ENCODE peak calls at places on chromosomes 11 and 22, in four cellular contexts. One of them, this sample, is unnamed.

GRCh38 chr11:26946209-26946828 is 47.6 kb upstream of the FIBIN start:
- DNase-seq in IMR-90: peak
- DNase-seq in right lobe of liver: no peak
- DNase-seq in lower leg skin: no peak
- DNase-seq in this sample: no peak

GRCh38 chr11:907668-908067 is 2.9 kb downstream of the CHID1 start:
- DNase-seq in IMR-90: no peak
- DNase-seq in lower leg skin: no peak
- DNase-seq in right lobe of liver: no peak
- DNase-seq in this sample: no peak

GRCh38 chr22:23478175-23478574 is 101.9 kb downstream of the IGLL1 start:
- DNase-seq in right lobe of liver: no peak
- DNase-seq in IMR-90: no peak
- DNase-seq in lower leg skin: no peak
- DNase-seq in this sample: no peak

GRCh38 chr11:113874920-113875413 is 405 bp downstream of the USP28 start:
- DNase-seq in right lobe of liver: no peak
- DNase-seq in IMR-90: peak
- DNase-seq in lower leg skin: no peak
- DNase-seq in this sample: no peak

GRCh38 chr11:12743834-12744449 is 69.7 kb downstream of the TEAD1 start:
- DNase-seq in lower leg skin: no peak
- DNase-seq in IMR-90: no peak
- DNase-seq in right lobe of liver: no peak
- DNase-seq in this sample: no peak

GRCh38 chr11:134164490-134165370 is 59.0 kb downstream of the NCAPD3 start:
- DNase-seq in lower leg skin: no peak
- DNase-seq in IMR-90: no peak
- DNase-seq in right lobe of liver: no peak
- DNase-seq in this sample: no peak

GRCh38 chr11:58654079-58654907 is 31.8 kb downstream of the CNTF start:
- DNase-seq in lower leg skin: peak
- DNase-seq in right lobe of liver: peak
- DNase-seq in IMR-90: peak
- DNase-seq in this sample: peak

GRCh38 chr22:48819232-48819631 is 1008.4 kb downstream of the BRD1 start:
- DNase-seq in IMR-90: no peak
- DNase-seq in lower leg skin: peak
- DNase-seq in right lobe of liver: no peak
- DNase-seq in this sample: no peak

GRCh38 chr22:41906822-41907221 is 8.1 kb downstream of the SHISA8 start:
- DNase-seq in IMR-90: no peak
- DNase-seq in right lobe of liver: no peak
- DNase-seq in lower leg skin: no peak
- DNase-seq in this sample: no peak

GRCh38 chr11:14288189-14288935 is 70.6 kb downstream of the RRAS2 start:
- DNase-seq in IMR-90: peak
- DNase-seq in right lobe of liver: no peak
- DNase-seq in lower leg skin: no peak
- DNase-seq in this sample: no peak

GRCh38 chr11:32068134-32068533 is 22.7 kb upstream of the RCN1 start:
- DNase-seq in IMR-90: no peak
- DNase-seq in lower leg skin: no peak
- DNase-seq in right lobe of liver: no peak
- DNase-seq in this sample: no peak

GRCh38 chr22:40908895-40909294 is 42.3 kb upstream of the RBX1 start:
- DNase-seq in IMR-90: no peak
- DNase-seq in lower leg skin: no peak
- DNase-seq in right lobe of liver: no peak
- DNase-seq in this sample: no peak

DNA sequence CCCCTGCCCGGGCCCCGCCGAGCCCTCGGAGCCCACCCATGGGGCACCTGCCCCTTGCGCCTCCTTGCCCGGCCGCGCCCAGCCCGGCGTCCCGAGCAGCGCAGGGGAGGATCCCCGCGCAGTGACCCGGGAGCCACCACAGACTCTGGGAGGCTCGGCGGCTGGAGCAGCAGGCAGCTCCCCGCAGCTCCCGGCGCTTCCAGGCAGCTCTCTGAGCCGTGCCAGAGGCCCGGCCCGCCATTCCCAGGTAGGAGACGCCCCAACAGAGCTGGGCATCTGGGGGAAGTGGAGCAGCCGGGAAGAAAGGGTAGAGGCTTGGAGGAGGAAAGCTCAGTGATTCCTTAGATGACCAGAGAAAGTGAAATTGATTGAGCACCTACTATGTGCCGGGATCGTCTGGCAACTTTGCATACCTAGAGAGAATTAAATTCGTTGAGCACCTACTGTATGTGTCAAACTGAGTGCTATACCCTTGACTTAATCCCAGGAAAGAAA is 670 bp downstream of the RASD2 start:
- DNase-seq in IMR-90: no peak
- DNase-seq in lower leg skin: no peak
- DNase-seq in right lobe of liver: no peak
- DNase-seq in this sample: peak
- H3K4me3 ChIP-seq in IMR-90: peak
- H3K4me3 ChIP-seq in lower leg skin: no peak
- H3K4me3 ChIP-seq in right lobe of liver: peak
- H3K4me3 ChIP-seq in this sample: peak

GRCh38 chr11:118622376-118623290 is 15.2 kb downstream of the PHLDB1 start:
- DNase-seq in IMR-90: peak
- DNase-seq in lower leg skin: peak
- DNase-seq in right lobe of liver: no peak
- DNase-seq in this sample: no peak

GRCh38 chr11:118619444-118620205 is 12.2 kb downstream of the PHLDB1 start:
- DNase-seq in IMR-90: peak
- DNase-seq in lower leg skin: peak
- DNase-seq in right lobe of liver: no peak
- DNase-seq in this sample: no peak

GRCh38 chr11:118620529-118621070 is 13.2 kb downstream of the PHLDB1 start:
- DNase-seq in IMR-90: no peak
- DNase-seq in lower leg skin: peak
- DNase-seq in right lobe of liver: no peak
- DNase-seq in this sample: no peak

GRCh38 chr11:118621898-118622375 is 14.5 kb downstream of the PHLDB1 start:
- DNase-seq in IMR-90: no peak
- DNase-seq in lower leg skin: no peak
- DNase-seq in right lobe of liver: no peak
- DNase-seq in this sample: no peak

DNA sequence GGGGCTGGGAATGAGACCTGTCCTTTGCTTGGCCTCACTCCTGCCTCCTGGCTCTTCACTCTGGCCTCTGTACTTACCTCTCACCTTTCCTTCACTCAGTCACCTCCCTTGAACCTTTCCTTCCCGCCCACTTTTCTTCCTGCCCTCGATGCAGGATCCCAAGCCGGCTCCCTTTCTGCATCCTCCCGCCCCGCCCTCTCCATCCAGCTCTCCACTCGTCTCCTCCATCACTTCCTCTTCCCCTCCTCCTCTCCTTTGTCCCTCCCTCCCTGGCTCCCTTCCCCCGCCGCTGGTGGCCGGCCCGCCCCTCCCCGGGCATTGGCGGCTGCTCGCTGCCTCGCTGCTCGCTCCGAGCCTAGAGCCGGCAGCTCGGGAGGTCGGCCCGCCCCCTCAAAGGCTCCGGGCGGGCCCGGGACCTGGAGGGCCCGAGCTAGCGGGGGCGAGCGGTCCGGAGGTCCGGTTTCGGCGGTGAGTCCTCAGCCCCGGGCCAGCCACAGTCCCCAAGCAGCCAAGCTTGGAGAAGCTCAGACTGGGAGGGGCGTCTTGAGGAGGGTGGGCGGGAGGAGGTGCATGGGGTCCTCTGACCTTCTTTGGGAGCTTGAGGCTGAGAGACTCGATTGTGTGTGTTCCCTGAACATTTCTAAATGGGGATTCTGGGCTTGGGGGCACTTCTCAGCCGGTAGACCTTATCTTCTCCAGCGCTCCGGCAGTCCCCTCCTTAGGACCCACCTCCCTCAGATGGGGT is 13.8 kb downstream of the PHLDB1 start:
- DNase-seq in IMR-90: peak
- DNase-seq in right lobe of liver: no peak
- DNase-seq in lower leg skin: peak
- DNase-seq in this sample: peak
- TF ChIP-seq POLR2A in IMR-90: peak
- TF ChIP-seq POLR2A in right lobe of liver: no peak
- TF ChIP-seq POLR2A in lower leg skin: no peak
- TF ChIP-seq POLR2A in this sample: no peak

GRCh38 chr11:64339754-64340408 is at the start of gene CCDC88B:
- DNase-seq in IMR-90: no peak
- DNase-seq in lower leg skin: peak
- DNase-seq in right lobe of liver: peak
- DNase-seq in this sample: peak

GRCh38 chr11:64340671-64341335 is 799 bp downstream of the CCDC88B start:
- DNase-seq in lower leg skin: no peak
- DNase-seq in right lobe of liver: peak
- DNase-seq in IMR-90: no peak
- DNase-seq in this sample: peak

GRCh38 chr11:64341851-64342791 is 2.1 kb downstream of the CCDC88B start:
- DNase-seq in IMR-90: peak
- DNase-seq in right lobe of liver: peak
- DNase-seq in lower leg skin: peak
- DNase-seq in this sample: peak

GRCh38 chr11:64342869-64343739 is 3.1 kb downstream of the CCDC88B start:
- DNase-seq in right lobe of liver: no peak
- DNase-seq in lower leg skin: no peak
- DNase-seq in IMR-90: no peak
- DNase-seq in this sample: no peak

GRCh38 chr11:64341429-64341828 is 1.4 kb downstream of the CCDC88B start:
- DNase-seq in IMR-90: no peak
- DNase-seq in lower leg skin: no peak
- DNase-seq in right lobe of liver: no peak
- DNase-seq in this sample: no peak
- H3K4me3 ChIP-seq in IMR-90: no peak
- H3K4me3 ChIP-seq in lower leg skin: no peak
- H3K4me3 ChIP-seq in right lobe of liver: no peak
- H3K4me3 ChIP-seq in this sample: no peak

GRCh38 chr11:93933230-93933629 is 82.8 kb upstream of the VSTM5 start:
- DNase-seq in IMR-90: peak
- DNase-seq in lower leg skin: no peak
- DNase-seq in right lobe of liver: no peak
- DNase-seq in this sample: no peak
- TF ChIP-seq POLR2A in IMR-90: no peak
- TF ChIP-seq POLR2A in lower leg skin: no peak
- TF ChIP-seq POLR2A in right lobe of liver: no peak
- TF ChIP-seq POLR2A in this sample: no peak

GRCh38 chr11:62880231-62880802 is 379 bp upstream of the SLC3A2 start:
- DNase-seq in lower leg skin: no peak
- DNase-seq in IMR-90: peak
- DNase-seq in right lobe of liver: no peak
- DNase-seq in this sample: no peak

GRCh38 chr11:62880803-62881578 is at the start of gene SLC3A2:
- DNase-seq in right lobe of liver: peak
- DNase-seq in lower leg skin: peak
- DNase-seq in IMR-90: peak
- DNase-seq in this sample: peak

GRCh38 chr11:62879554-62879953 is 1.1 kb upstream of the SLC3A2 start:
- DNase-seq in right lobe of liver: no peak
- DNase-seq in IMR-90: no peak
- DNase-seq in lower leg skin: no peak
- DNase-seq in this sample: no peak

GRCh38 chr11:62876712-62877111 is 4.0 kb upstream of the SLC3A2 start:
- DNase-seq in IMR-90: no peak
- DNase-seq in right lobe of liver: no peak
- DNase-seq in lower leg skin: no peak
- DNase-seq in this sample: no peak

DNA sequence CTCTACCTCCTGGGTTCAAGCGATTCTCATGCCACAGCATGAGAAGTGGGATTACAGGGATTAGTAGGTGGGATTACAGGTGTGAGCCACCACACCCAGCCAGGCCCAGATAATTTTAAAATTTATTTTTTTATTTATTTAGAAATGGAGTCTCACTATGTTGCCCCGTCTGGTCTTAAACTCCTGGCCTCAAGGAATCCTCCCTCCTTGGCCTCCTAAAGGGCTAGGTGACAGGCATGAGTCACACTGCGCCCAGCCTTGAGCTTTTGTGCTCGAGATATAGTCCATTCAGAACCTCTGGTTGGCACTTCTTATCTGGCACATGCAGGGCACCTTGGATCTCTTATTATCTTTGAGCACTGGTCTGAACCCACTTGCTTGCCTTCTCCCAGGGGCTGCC is 1.5 kb upstream of the SLC3A2 start:
- DNase-seq in lower leg skin: no peak
- DNase-seq in right lobe of liver: no peak
- DNase-seq in IMR-90: no peak
- DNase-seq in this sample: no peak
- H3K4me3 ChIP-seq in lower leg skin: no peak
- H3K4me3 ChIP-seq in right lobe of liver: no peak
- H3K4me3 ChIP-seq in IMR-90: no peak
- H3K4me3 ChIP-seq in this sample: no peak

GRCh38 chr11:66915866-66916265 is 42.3 kb downstream of the PC start:
- DNase-seq in IMR-90: no peak
- DNase-seq in right lobe of liver: no peak
- DNase-seq in lower leg skin: no peak
- DNase-seq in this sample: no peak

GRCh38 chr11:66918751-66919150 is 39.4 kb downstream of the PC start:
- DNase-seq in lower leg skin: no peak
- DNase-seq in IMR-90: no peak
- DNase-seq in right lobe of liver: no peak
- DNase-seq in this sample: no peak

GRCh38 chr11:66919938-66920337 is 38.2 kb downstream of the PC start:
- DNase-seq in lower leg skin: no peak
- DNase-seq in right lobe of liver: no peak
- DNase-seq in IMR-90: no peak
- DNase-seq in this sample: no peak

GRCh38 chr11:66924272-66924671 is 33.9 kb downstream of the PC start:
- DNase-seq in lower leg skin: no peak
- DNase-seq in IMR-90: no peak
- DNase-seq in right lobe of liver: no peak
- DNase-seq in this sample: no peak

GRCh38 chr11:66920978-66921784 is 37.0 kb downstream of the PC start:
- DNase-seq in lower leg skin: no peak
- DNase-seq in IMR-90: no peak
- DNase-seq in right lobe of liver: no peak
- DNase-seq in this sample: no peak
- TF ChIP-seq POLR2A in lower leg skin: no peak
- TF ChIP-seq POLR2A in IMR-90: no peak
- TF ChIP-seq POLR2A in right lobe of liver: no peak
- TF ChIP-seq POLR2A in this sample: no peak

DNA sequence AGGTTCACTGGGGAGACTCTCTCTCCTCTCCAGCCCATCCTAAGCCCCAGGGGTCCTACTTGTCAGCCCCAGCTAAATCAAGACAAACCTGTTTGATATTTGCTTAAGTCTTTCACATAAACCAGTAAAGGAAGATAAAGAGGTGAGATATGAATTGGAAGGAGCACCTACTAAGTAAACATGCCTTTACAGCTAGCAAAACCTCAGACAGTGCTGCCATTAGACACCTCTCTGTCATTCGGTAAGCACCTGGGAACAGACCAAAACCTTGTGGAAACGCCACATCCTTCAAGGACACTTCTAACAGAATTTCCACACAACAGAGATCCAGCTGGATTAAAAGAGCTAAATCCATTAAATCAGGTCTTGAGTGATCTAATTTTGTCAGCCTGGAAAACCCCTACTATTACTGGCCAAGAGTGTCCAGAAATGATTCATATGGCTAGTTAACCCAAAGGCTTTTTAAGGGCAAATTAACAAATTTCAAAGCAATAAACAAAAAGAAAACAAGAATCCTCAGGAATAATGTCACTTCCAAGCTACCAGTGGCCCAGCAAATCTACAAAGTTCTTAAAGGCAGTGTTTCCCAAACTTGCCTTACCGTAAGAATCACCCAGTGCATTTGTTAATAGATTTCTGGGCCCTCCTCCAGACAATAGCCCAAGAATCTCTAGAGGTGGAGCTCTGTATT is 2.4 kb downstream of the VPS37C start:
- DNase-seq in right lobe of liver: no peak
- DNase-seq in lower leg skin: no peak
- DNase-seq in IMR-90: peak
- DNase-seq in this sample: peak
- H3K4me3 ChIP-seq in right lobe of liver: no peak
- H3K4me3 ChIP-seq in lower leg skin: no peak
- H3K4me3 ChIP-seq in IMR-90: peak
- H3K4me3 ChIP-seq in this sample: no peak

This sample was measured in transverse colon.